ENCODE peak calls at places on chromosomes 2 and 18, in eight cellular contexts. E is heart left ventricle, G is esophagus squamous epithelium, L is transverse colon, C is endothelial cell of umbilical vein, Z is IMR-90, U is H1, M is sigmoid colon. B is an unnamed sample.

GRCh38 chr2:171225989-171226388 is 65.3 kb upstream of the TLK1 start:
- DNase-seq in E (no peak), G (no peak), L (no peak), C (no peak), Z (no peak), U (no peak), M (no peak), B (no peak)

GRCh38 chr2:71688530-71688929 is 235.2 kb downstream of the DYSF start:
- DNase-seq in E (no peak), G (no peak), L (no peak), C (no peak), Z (no peak), U (no peak), M (no peak), B (peak; percentile 9)

GRCh38 chr18:55236150-55236931 is 277.1 kb upstream of the CCDC68 start:
- DNase-seq in E (no peak), G (no peak), L (no peak), C (no peak), Z (peak; percentile 38), U (no peak), M (no peak), B (no peak)

GRCh38 chr2:237431856-237432255 is 17.9 kb upstream of the COL6A3 start:
- DNase-seq in E (no peak), G (no peak), L (no peak), C (no peak), Z (no peak), U (no peak), M (no peak), B (no peak)

GRCh38 chr2:127098711-127099110 is 8.2 kb downstream of the BIN1 start:
- DNase-seq in E (no peak), G (no peak), L (no peak), C (no peak), Z (no peak), U (no peak), M (peak; percentile 63), B (peak; percentile 22)

GRCh38 chr18:8045890-8046289 is 478.8 kb downstream of the PTPRM start:
- DNase-seq in E (no peak), G (no peak), L (no peak), C (no peak), Z (no peak), U (no peak), M (no peak), B (no peak)

GRCh38 chr2:173831312-173832229 is 133.6 kb downstream of the SP3 start:
- DNase-seq in E (peak; percentile 77), G (no peak), L (peak; percentile 17), C (no peak), Z (peak; percentile 68), U (no peak), M (peak; percentile 88), B (peak; percentile 45)

GRCh38 chr18:37588289-37588688 is 22.7 kb upstream of the CELF4 start:
- DNase-seq in E (peak; percentile 7), G (no peak), L (no peak), C (no peak), Z (no peak), U (no peak), M (no peak), B (no peak)

GRCh38 chr2:9013403-9013802 is 9.9 kb upstream of the MBOAT2 start:
- DNase-seq in E (no peak), G (no peak), L (no peak), C (no peak), Z (no peak), U (no peak), M (no peak), B (no peak)

GRCh38 chr18:48392266-48392665 is 16.9 kb downstream of the ZBTB7C start:
- DNase-seq in E (no peak), G (no peak), L (no peak), C (no peak), Z (no peak), U (no peak), M (no peak), B (no peak)

GRCh38 chr2:197873293-197873701 is 68.9 kb downstream of the PLCL1 start:
- DNase-seq in E (no peak), G (no peak), L (no peak), C (no peak), Z (peak; percentile 83), U (peak; percentile 15), M (no peak), B (no peak)

GRCh38 chr2:150267651-150268415 is 219.6 kb downstream of the RND3 start:
- DNase-seq in E (no peak), G (no peak), L (no peak), C (no peak), Z (peak; percentile 23), U (no peak), M (no peak), B (no peak)

GRCh38 chr2:43001787-43002468 is 209.5 kb upstream of the HAAO start:
- DNase-seq in E (peak; percentile 11), G (no peak), L (no peak), C (no peak), Z (no peak), U (no peak), M (no peak), B (peak; percentile 10)

GRCh38 chr2:236117396-236117795 is 50.8 kb downstream of the GBX2 start:
- DNase-seq in E (no peak), G (no peak), L (no peak), C (no peak), Z (no peak), U (no peak), M (no peak), B (no peak)

GRCh38 chr2:174610243-174610995 is 12.8 kb upstream of the WIPF1 start:
- DNase-seq in E (no peak), G (no peak), L (no peak), C (no peak), Z (no peak), U (no peak), M (no peak), B (no peak)

GRCh38 chr2:176138526-176139169 is 9.1 kb downstream of the HOXD8 start:
- DNase-seq in E (no peak), G (no peak), L (no peak), C (peak; percentile 75), Z (no peak), U (no peak), M (peak; percentile 63), B (no peak)

GRCh38 chr2:134146620-134147019 is 107.3 kb upstream of the MGAT5 start:
- DNase-seq in E (no peak), G (no peak), L (no peak), C (no peak), Z (peak; percentile 67), U (no peak), M (no peak), B (no peak)

GRCh38 chr2:46922049-46922448 is 6.4 kb upstream of the MCFD2 start:
- DNase-seq in E (no peak), G (no peak), L (no peak), C (peak; percentile 70), Z (peak; percentile 37), U (no peak), M (no peak), B (no peak)

GRCh38 chr18:11872479-11873136 is 21.4 kb downstream of the CHMP1B start:
- DNase-seq in E (no peak), G (no peak), L (no peak), C (peak; percentile 12), Z (no peak), U (no peak), M (no peak), B (no peak)

GRCh38 chr18:46677609-46678470 is 20.8 kb upstream of the LOXHD1 start:
- DNase-seq in E (no peak), G (no peak), L (no peak), C (no peak), Z (no peak), U (no peak), M (no peak), B (no peak)

GRCh38 chr2:207616185-207616584 is 9.0 kb downstream of the METTL21A start:
- DNase-seq in E (no peak), G (no peak), L (no peak), C (peak; percentile 21), Z (peak; percentile 80), U (no peak), M (no peak), B (no peak)

GRCh38 chr2:150088538-150088937 is 398.9 kb downstream of the RND3 start:
- DNase-seq in E (no peak), G (no peak), L (no peak), C (peak; percentile 58), Z (peak; percentile 15), U (no peak), M (no peak), B (no peak)

GRCh38 chr2:112674229-112674628 is 28.5 kb downstream of the SLC20A1 start:
- DNase-seq in E (peak; percentile 77), G (peak; percentile 26), L (peak; percentile 49), C (peak; percentile 85), Z (no peak), U (no peak), M (peak; percentile 82), B (peak; percentile 28)
- H3K27ac ChIP-seq in E (no peak overlapping the region), G (no peak overlapping the region), L (no peak overlapping the region), C (peak overlapping the region; percentile 67), Z (no peak overlapping the region), U (no peak overlapping the region), M (no peak overlapping the region), B (no peak overlapping the region)

DNA sequence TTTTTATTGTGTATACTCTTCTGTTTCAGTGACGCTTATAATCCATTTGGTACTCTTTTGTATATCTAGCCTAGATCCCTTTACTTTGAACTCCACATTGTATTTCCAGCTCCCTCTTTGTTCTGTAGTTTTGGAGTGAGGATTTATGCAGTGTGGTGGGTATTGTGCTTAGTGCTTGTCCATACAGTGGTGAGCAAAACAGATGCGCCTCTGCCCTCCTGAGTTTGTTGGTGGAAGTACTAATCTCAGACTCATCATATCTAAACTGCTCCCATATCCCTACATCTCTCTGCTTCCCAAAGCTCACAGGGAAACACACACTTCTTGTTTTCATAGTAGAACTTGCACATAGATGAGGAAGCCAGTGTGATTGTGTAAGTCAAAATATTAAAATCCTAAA is 12.1 kb downstream of the PTCD3 start:
- DNase-seq in E (no peak), G (no peak), L (no peak), C (no peak), Z (no peak), U (no peak), M (no peak), B (no peak)
- H3K36me3 ChIP-seq in E (peaks cover 96% of the 10 kb centered on the region), G (no peaks in the 10 kb centered on the region), L (peaks cover 75% of the 10 kb centered on the region), C (peaks cover 28% of the 10 kb centered on the region), Z (peaks cover 53% of the 10 kb centered on the region), U (peaks cover 85% of the 10 kb centered on the region), M (peaks cover 91% of the 10 kb centered on the region), B (no peaks in the 10 kb centered on the region)

GRCh38 chr2:136118819-136119716 is 1.1 kb upstream of the CXCR4 start:
- DNase-seq in E (peak; percentile 78), G (peak; percentile 57), L (peak; percentile 82), C (no peak), Z (no peak), U (no peak), M (peak; percentile 69), B (no peak)
- TF ChIP-seq POLR2A in E (no peak), G (no peak), L (peak; percentile 58), C (no peak), Z (no peak), U (no peak), M (no peak), B (no peak)

DNA sequence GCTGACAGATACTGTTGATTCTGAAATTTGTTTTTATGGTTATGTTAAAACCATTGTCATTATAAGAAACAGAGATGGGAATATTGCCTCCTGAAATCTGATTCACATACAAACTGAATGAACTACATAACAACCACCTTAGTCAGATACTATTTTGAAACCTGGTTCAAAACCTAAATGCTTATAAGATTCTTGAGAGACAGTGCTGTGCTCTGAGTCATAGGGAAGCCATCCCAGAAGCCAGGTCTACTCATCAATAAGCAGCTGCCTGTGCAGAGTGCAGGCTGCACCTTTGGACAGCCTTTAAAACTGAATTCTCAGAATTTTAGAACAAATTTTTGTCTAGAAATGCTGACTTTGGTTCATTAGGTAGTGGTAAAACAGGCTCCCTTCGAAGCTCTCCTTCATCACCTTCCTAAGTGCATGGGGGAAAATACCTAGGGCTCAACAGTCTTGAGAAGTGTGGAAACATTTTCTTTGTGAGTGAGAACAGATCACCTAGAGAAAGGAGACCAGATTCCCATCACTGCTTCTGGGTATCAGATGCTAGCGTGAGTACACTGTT is at the start of gene SERPINB7:
- DNase-seq in E (no peak), G (no peak), L (no peak), C (no peak), Z (peak; percentile 95), U (no peak), M (no peak), B (no peak)
- H3K27ac ChIP-seq in E (no peak within 1 kb of the TSS), G (peak within 1 kb of the TSS; percentile 23), L (no peak within 1 kb of the TSS), C (no peak within 1 kb of the TSS), Z (no peak within 1 kb of the TSS), U (no peak within 1 kb of the TSS), M (no peak within 1 kb of the TSS), B (no peak within 1 kb of the TSS)